ENCODE peak calls at places on chromosomes 7 and 10, in nine cellular contexts. L, W, Z, H, O, B, Q, I and A are unnamed samples.

GRCh38 chr10:132539431-132539839 is 1.8 kb downstream of the INPP5A start:
- DNase-seq in Q (no peak), H (no peak), L (no peak), W (peak), I (peak), B (peak), O (no peak), Z (peak), A (no peak)

GRCh38 chr7:94970085-94970576 is 62.7 kb downstream of the PPP1R9A start:
- DNase-seq in W (no peak), H (no peak), O (no peak), L (no peak), Q (no peak), Z (no peak), B (no peak), I (no peak), A (no peak)

GRCh38 chr10:76177945-76178344 is 746.5 kb downstream of the LRMDA start:
- DNase-seq in Q (no peak), L (no peak), H (no peak), Z (no peak), B (no peak), W (no peak), O (no peak), I (peak), A (no peak)

GRCh38 chr10:5500910-5501309 is 1.5 kb upstream of the CALML5 start:
- DNase-seq in B (no peak), Z (no peak), L (no peak), Q (no peak), O (no peak), W (no peak), I (no peak), H (no peak), A (no peak)

GRCh38 chr7:129468087-129468486 is 33.9 kb downstream of the STRIP2 start:
- DNase-seq in I (peak), O (no peak), B (no peak), W (no peak), Z (no peak), Q (no peak), L (no peak), H (no peak), A (no peak)

GRCh38 chr7:133119067-133119466 is 37.2 kb upstream of the CHCHD3 start:
- DNase-seq in B (no peak), H (no peak), Z (no peak), W (no peak), Q (no peak), I (no peak), L (no peak), O (no peak), A (no peak)

GRCh38 chr10:71028066-71028465 is 139.7 kb upstream of the PCBD1 start:
- DNase-seq in Q (no peak), B (no peak), L (no peak), H (no peak), Z (no peak), O (no peak), W (no peak), I (no peak), A (no peak)

GRCh38 chr10:31262672-31263071 is 56.3 kb upstream of the ZEB1 start:
- DNase-seq in Q (no peak), L (no peak), B (no peak), I (peak), O (no peak), W (no peak), Z (no peak), H (no peak), A (no peak)

GRCh38 chr7:148142660-148143248 is 447.8 kb upstream of the C7orf33 start:
- DNase-seq in L (peak), O (peak), I (peak), H (peak), Z (peak), W (no peak), B (no peak), Q (peak), A (no peak)

GRCh38 chr10:48526371-48526821 is 78.5 kb downstream of the ARHGAP22 start:
- DNase-seq in L (no peak), H (no peak), Q (no peak), O (no peak), I (peak), W (no peak), B (no peak), Z (no peak), A (no peak)

GRCh38 chr7:28536259-28536658 is 123.9 kb downstream of the CREB5 start:
- DNase-seq in Q (peak), O (no peak), B (peak), H (no peak), I (no peak), Z (no peak), L (peak), W (no peak), A (no peak)

GRCh38 chr10:3484306-3485187 is 300.5 kb downstream of the KLF6 start:
- DNase-seq in I (peak), O (peak), H (no peak), W (no peak), L (no peak), Z (no peak), Q (no peak), B (no peak), A (no peak)

GRCh38 chr10:42989481-42989921 is 87.4 kb upstream of the RET start:
- DNase-seq in B (no peak), H (no peak), Q (no peak), I (no peak), O (no peak), Z (no peak), W (no peak), L (no peak), A (no peak)

GRCh38 chr10:72756674-72757385 is 64.9 kb downstream of the MCU start:
- DNase-seq in Q (no peak), L (no peak), H (no peak), W (no peak), Z (no peak), B (no peak), O (no peak), I (peak), A (no peak)

GRCh38 chr7:47779341-47779771 is 168.9 kb downstream of the PKD1L1 start:
- DNase-seq in Q (no peak), I (no peak), Z (no peak), W (no peak), O (no peak), L (no peak), B (no peak), H (no peak), A (no peak)

GRCh38 chr10:18542832-18543231 is 108.6 kb downstream of the NSUN6 start:
- DNase-seq in W (no peak), O (no peak), B (no peak), I (peak), Q (no peak), H (no peak), L (no peak), Z (no peak), A (no peak)

GRCh38 chr10:14736600-14737081 is 38.1 kb downstream of the FAM107B start:
- DNase-seq in W (no peak), B (no peak), H (no peak), Z (no peak), Q (no peak), I (peak), L (no peak), O (no peak), A (no peak)

GRCh38 chr7:118109607-118110006 is 74.4 kb upstream of the LSM8 start:
- DNase-seq in L (peak), Z (no peak), B (no peak), I (no peak), Q (peak), H (no peak), W (no peak), O (peak), A (no peak)

GRCh38 chr10:649798-650690 is 39.4 kb downstream of the DIP2C start:
- DNase-seq in I (no peak), W (no peak), L (no peak), Q (no peak), H (no peak), B (no peak), O (peak), Z (no peak), A (no peak)

GRCh38 chr7:96989241-96989858 is 16.0 kb upstream of the DLX6 start:
- DNase-seq in I (no peak), H (no peak), B (no peak), L (no peak), O (no peak), W (no peak), Z (no peak), Q (no peak), A (no peak)

GRCh38 chr10:70376436-70377378 is 5.7 kb downstream of the LRRC20 start:
- DNase-seq in Q (no peak), Z (no peak), I (no peak), H (no peak), W (no peak), L (no peak), B (no peak), O (no peak), A (no peak)

GRCh38 chr7:121505021-121505420 is 108.9 kb upstream of the FAM3C start:
- DNase-seq in W (no peak), B (no peak), L (no peak), O (no peak), Z (no peak), Q (peak), H (no peak), I (no peak), A (no peak)

GRCh38 chr7:123633553-123633952 is 22.1 kb upstream of the LMOD2 start:
- DNase-seq in B (no peak), O (no peak), I (peak), L (no peak), Z (no peak), W (no peak), Q (peak), H (no peak), A (no peak)

GRCh38 chr10:93954726-93955363 is 38.9 kb upstream of the PLCE1 start:
- DNase-seq in I (no peak), Z (no peak), L (no peak), O (no peak), W (no peak), Q (peak), B (no peak), H (no peak), A (no peak)

GRCh38 chr10:10609379-10609955 is 408.2 kb upstream of the CELF2 start:
- DNase-seq in W (no peak), Z (no peak), Q (no peak), L (no peak), I (no peak), B (no peak), H (peak), O (no peak), A (no peak)

GRCh38 chr10:79378647-79379511 is 31.6 kb downstream of the PPIF start:
- DNase-seq in L (no peak), Z (no peak), H (peak), O (no peak), B (no peak), I (no peak), W (peak), Q (no peak), A (no peak)

GRCh38 chr7:13411641-13412040 is 577.8 kb downstream of the ETV1 start:
- DNase-seq in W (no peak), Q (no peak), I (no peak), B (no peak), O (peak), Z (no peak), L (no peak), H (peak), A (no peak)

GRCh38 chr10:94409016-94409657 is 6.8 kb downstream of the TBC1D12 start:
- DNase-seq in W (no peak), Z (no peak), B (no peak), O (no peak), I (no peak), Q (no peak), H (no peak), L (no peak), A (no peak)

GRCh38 chr10:84424731-84425165 is 96.4 kb downstream of the CCSER2 start:
- DNase-seq in I (peak), W (peak), B (peak), Z (peak), H (no peak), Q (peak), O (no peak), L (peak), A (no peak)

GRCh38 chr10:8346861-8347260 is 292.4 kb downstream of the GATA3 start:
- DNase-seq in Z (no peak), L (no peak), I (no peak), H (no peak), W (no peak), O (no peak), Q (no peak), B (no peak), A (no peak)

GRCh38 chr7:138204285-138204988 is 128.2 kb downstream of the AKR1D1 start:
- DNase-seq in W (no peak), B (no peak), Z (no peak), O (no peak), H (no peak), Q (no peak), I (no peak), L (no peak), A (no peak)

GRCh38 chr10:91549296-91549695 is 83.6 kb downstream of the PPP1R3C start:
- DNase-seq in H (no peak), O (no peak), L (no peak), W (no peak), Z (no peak), Q (peak), I (no peak), B (no peak), A (no peak)

GRCh38 chr10:15229268-15229667 is 60.8 kb upstream of the NMT2 start:
- DNase-seq in L (no peak), I (no peak), H (no peak), B (no peak), Q (no peak), O (no peak), Z (no peak), W (no peak), A (no peak)

GRCh38 chr10:23204773-23205172 is 12.7 kb downstream of the PTF1A start:
- DNase-seq in H (no peak), B (no peak), Q (no peak), I (no peak), O (no peak), L (no peak), Z (no peak), W (no peak), A (no peak)

GRCh38 chr7:130843703-130844102 is 109.7 kb upstream of the KLF14 start:
- DNase-seq in O (no peak), I (no peak), W (no peak), L (no peak), Q (no peak), Z (no peak), B (no peak), H (no peak), A (no peak)

GRCh38 chr7:143290293-143290692 is 2.1 kb downstream of the CASP2 start:
- DNase-seq in Z (no peak), B (no peak), Q (no peak), W (no peak), O (no peak), H (no peak), I (no peak), L (no peak), A (no peak)

GRCh38 chr10:12279281-12279680 is 70.1 kb upstream of the CAMK1D start:
- DNase-seq in W (no peak), L (no peak), O (no peak), Q (no peak), B (no peak), I (no peak), Z (no peak), H (no peak), A (no peak)

GRCh38 chr10:132540456-132540855 is 2.9 kb downstream of the INPP5A start:
- DNase-seq in I (peak), W (no peak), Z (no peak), B (peak), H (no peak), L (no peak), O (no peak), Q (no peak), A (no peak)

GRCh38 chr10:110805292-110805691 is 66.4 kb upstream of the PDCD4 start:
- DNase-seq in Q (no peak), W (no peak), L (no peak), B (no peak), O (no peak), Z (no peak), I (no peak), H (no peak), A (no peak)

GRCh38 chr7:30855936-30856335 is 55.7 kb upstream of the AQP1 start:
- DNase-seq in I (no peak), Z (no peak), H (no peak), L (no peak), O (no peak), B (no peak), W (no peak), Q (no peak), A (no peak)